ENCODE peak calls at places on chromosomes 13 and 19, in nine cellular contexts. One of them, this sample, is unnamed.

GRCh38 chr13:87078947-87079795 is 592.0 kb upstream of the SLITRK5 start:
- DNase-seq in activated naive CD4-positive, alpha-beta T cell: no peak
- DNase-seq in mucosa of gallbladder: no peak
- DNase-seq in psoas muscle: peak; percentile 34
- DNase-seq in activated naive CD8-positive, alpha-beta T cell treated with anti-CD3 and anti-CD28 coated beads, Interleukin-2, amount 50 U/mL, for 24 hours: no peak
- DNase-seq in naive thymus-derived CD8-positive, alpha-beta T cell: no peak
- DNase-seq in WERI-Rb-1: no peak
- DNase-seq in CD4-positive, alpha-beta memory T cell: no peak
- DNase-seq in memory B cell: no peak
- DNase-seq in this sample: no peak

GRCh38 chr19:23804676-23805075 is 46.0 kb upstream of the ZNF681 start:
- DNase-seq in CD4-positive, alpha-beta memory T cell: no peak
- DNase-seq in memory B cell: no peak
- DNase-seq in mucosa of gallbladder: no peak
- DNase-seq in activated naive CD4-positive, alpha-beta T cell: no peak
- DNase-seq in activated naive CD8-positive, alpha-beta T cell treated with anti-CD3 and anti-CD28 coated beads, Interleukin-2, amount 50 U/mL, for 24 hours: no peak
- DNase-seq in psoas muscle: no peak
- DNase-seq in WERI-Rb-1: no peak
- DNase-seq in naive thymus-derived CD8-positive, alpha-beta T cell: no peak
- DNase-seq in this sample: no peak

GRCh38 chr13:27194895-27195764 is 23.5 kb upstream of the USP12 start:
- DNase-seq in psoas muscle: no peak
- DNase-seq in CD4-positive, alpha-beta memory T cell: no peak
- DNase-seq in WERI-Rb-1: no peak
- DNase-seq in naive thymus-derived CD8-positive, alpha-beta T cell: no peak
- DNase-seq in memory B cell: no peak
- DNase-seq in mucosa of gallbladder: peak; percentile 40
- DNase-seq in activated naive CD8-positive, alpha-beta T cell treated with anti-CD3 and anti-CD28 coated beads, Interleukin-2, amount 50 U/mL, for 24 hours: no peak
- DNase-seq in activated naive CD4-positive, alpha-beta T cell: no peak
- DNase-seq in this sample: no peak

GRCh38 chr19:49413348-49413747 is 9.9 kb downstream of the PTH2 start:
- DNase-seq in CD4-positive, alpha-beta memory T cell: no peak
- DNase-seq in mucosa of gallbladder: no peak
- DNase-seq in memory B cell: no peak
- DNase-seq in naive thymus-derived CD8-positive, alpha-beta T cell: no peak
- DNase-seq in activated naive CD4-positive, alpha-beta T cell: no peak
- DNase-seq in psoas muscle: no peak
- DNase-seq in WERI-Rb-1: no peak
- DNase-seq in activated naive CD8-positive, alpha-beta T cell treated with anti-CD3 and anti-CD28 coated beads, Interleukin-2, amount 50 U/mL, for 24 hours: no peak
- DNase-seq in this sample: no peak

GRCh38 chr19:5585461-5586299 is 17.9 kb upstream of the TINCR start:
- DNase-seq in memory B cell: no peak
- DNase-seq in activated naive CD8-positive, alpha-beta T cell treated with anti-CD3 and anti-CD28 coated beads, Interleukin-2, amount 50 U/mL, for 24 hours: peak; percentile 58
- DNase-seq in WERI-Rb-1: peak; percentile 51
- DNase-seq in CD4-positive, alpha-beta memory T cell: peak; percentile 42
- DNase-seq in activated naive CD4-positive, alpha-beta T cell: no peak
- DNase-seq in psoas muscle: peak; percentile 68
- DNase-seq in naive thymus-derived CD8-positive, alpha-beta T cell: no peak
- DNase-seq in mucosa of gallbladder: no peak
- DNase-seq in this sample: peak; percentile 63

GRCh38 chr13:94435604-94436226 is 43.8 kb downstream of the DCT start:
- DNase-seq in activated naive CD4-positive, alpha-beta T cell: no peak
- DNase-seq in naive thymus-derived CD8-positive, alpha-beta T cell: no peak
- DNase-seq in memory B cell: peak; percentile 28
- DNase-seq in CD4-positive, alpha-beta memory T cell: peak; percentile 38
- DNase-seq in mucosa of gallbladder: no peak
- DNase-seq in psoas muscle: no peak
- DNase-seq in WERI-Rb-1: no peak
- DNase-seq in activated naive CD8-positive, alpha-beta T cell treated with anti-CD3 and anti-CD28 coated beads, Interleukin-2, amount 50 U/mL, for 24 hours: no peak
- DNase-seq in this sample: no peak

GRCh38 chr13:87524775-87525174 is 146.4 kb upstream of the SLITRK5 start:
- DNase-seq in memory B cell: no peak
- DNase-seq in CD4-positive, alpha-beta memory T cell: no peak
- DNase-seq in naive thymus-derived CD8-positive, alpha-beta T cell: no peak
- DNase-seq in activated naive CD8-positive, alpha-beta T cell treated with anti-CD3 and anti-CD28 coated beads, Interleukin-2, amount 50 U/mL, for 24 hours: no peak
- DNase-seq in mucosa of gallbladder: no peak
- DNase-seq in WERI-Rb-1: no peak
- DNase-seq in activated naive CD4-positive, alpha-beta T cell: no peak
- DNase-seq in psoas muscle: no peak
- DNase-seq in this sample: no peak

GRCh38 chr13:87498681-87499080 is 172.5 kb upstream of the SLITRK5 start:
- DNase-seq in CD4-positive, alpha-beta memory T cell: no peak
- DNase-seq in psoas muscle: no peak
- DNase-seq in naive thymus-derived CD8-positive, alpha-beta T cell: no peak
- DNase-seq in activated naive CD4-positive, alpha-beta T cell: no peak
- DNase-seq in memory B cell: no peak
- DNase-seq in mucosa of gallbladder: no peak
- DNase-seq in activated naive CD8-positive, alpha-beta T cell treated with anti-CD3 and anti-CD28 coated beads, Interleukin-2, amount 50 U/mL, for 24 hours: no peak
- DNase-seq in WERI-Rb-1: no peak
- DNase-seq in this sample: no peak

GRCh38 chr19:13228561-13228960 is 78.3 kb downstream of the IER2 start:
- DNase-seq in naive thymus-derived CD8-positive, alpha-beta T cell: no peak
- DNase-seq in activated naive CD4-positive, alpha-beta T cell: no peak
- DNase-seq in WERI-Rb-1: no peak
- DNase-seq in mucosa of gallbladder: no peak
- DNase-seq in activated naive CD8-positive, alpha-beta T cell treated with anti-CD3 and anti-CD28 coated beads, Interleukin-2, amount 50 U/mL, for 24 hours: no peak
- DNase-seq in CD4-positive, alpha-beta memory T cell: no peak
- DNase-seq in memory B cell: no peak
- DNase-seq in psoas muscle: no peak
- DNase-seq in this sample: no peak

GRCh38 chr19:18605546-18606280 is 886 bp downstream of the CRLF1 start:
- DNase-seq in activated naive CD8-positive, alpha-beta T cell treated with anti-CD3 and anti-CD28 coated beads, Interleukin-2, amount 50 U/mL, for 24 hours: no peak
- DNase-seq in memory B cell: no peak
- DNase-seq in WERI-Rb-1: no peak
- DNase-seq in naive thymus-derived CD8-positive, alpha-beta T cell: no peak
- DNase-seq in CD4-positive, alpha-beta memory T cell: no peak
- DNase-seq in psoas muscle: no peak
- DNase-seq in activated naive CD4-positive, alpha-beta T cell: no peak
- DNase-seq in mucosa of gallbladder: no peak
- DNase-seq in this sample: no peak

GRCh38 chr13:77737583-77738200 is 40.2 kb downstream of the SLAIN1 start:
- DNase-seq in psoas muscle: no peak
- DNase-seq in activated naive CD4-positive, alpha-beta T cell: no peak
- DNase-seq in CD4-positive, alpha-beta memory T cell: no peak
- DNase-seq in mucosa of gallbladder: no peak
- DNase-seq in memory B cell: no peak
- DNase-seq in naive thymus-derived CD8-positive, alpha-beta T cell: no peak
- DNase-seq in activated naive CD8-positive, alpha-beta T cell treated with anti-CD3 and anti-CD28 coated beads, Interleukin-2, amount 50 U/mL, for 24 hours: no peak
- DNase-seq in WERI-Rb-1: no peak
- DNase-seq in this sample: no peak

GRCh38 chr19:38741670-38742069 is 2.6 kb downstream of the CAPN12 start:
- DNase-seq in CD4-positive, alpha-beta memory T cell: no peak
- DNase-seq in naive thymus-derived CD8-positive, alpha-beta T cell: no peak
- DNase-seq in psoas muscle: no peak
- DNase-seq in WERI-Rb-1: no peak
- DNase-seq in memory B cell: no peak
- DNase-seq in mucosa of gallbladder: no peak
- DNase-seq in activated naive CD8-positive, alpha-beta T cell treated with anti-CD3 and anti-CD28 coated beads, Interleukin-2, amount 50 U/mL, for 24 hours: no peak
- DNase-seq in activated naive CD4-positive, alpha-beta T cell: no peak
- DNase-seq in this sample: peak; percentile 5

GRCh38 chr13:110426745-110427144 is 119.7 kb downstream of the COL4A2 start:
- DNase-seq in psoas muscle: no peak
- DNase-seq in activated naive CD4-positive, alpha-beta T cell: no peak
- DNase-seq in memory B cell: no peak
- DNase-seq in activated naive CD8-positive, alpha-beta T cell treated with anti-CD3 and anti-CD28 coated beads, Interleukin-2, amount 50 U/mL, for 24 hours: no peak
- DNase-seq in mucosa of gallbladder: no peak
- DNase-seq in naive thymus-derived CD8-positive, alpha-beta T cell: no peak
- DNase-seq in CD4-positive, alpha-beta memory T cell: no peak
- DNase-seq in WERI-Rb-1: no peak
- DNase-seq in this sample: no peak

GRCh38 chr19:12789098-12789903 is 2.0 kb upstream of the JUNB start:
- DNase-seq in mucosa of gallbladder: no peak
- DNase-seq in memory B cell: no peak
- DNase-seq in WERI-Rb-1: no peak
- DNase-seq in naive thymus-derived CD8-positive, alpha-beta T cell: no peak
- DNase-seq in activated naive CD4-positive, alpha-beta T cell: no peak
- DNase-seq in CD4-positive, alpha-beta memory T cell: peak; percentile 25
- DNase-seq in activated naive CD8-positive, alpha-beta T cell treated with anti-CD3 and anti-CD28 coated beads, Interleukin-2, amount 50 U/mL, for 24 hours: peak; percentile 60
- DNase-seq in psoas muscle: no peak
- DNase-seq in this sample: no peak

GRCh38 chr13:98869408-98870090 is 108.3 kb downstream of the DOCK9 start:
- DNase-seq in mucosa of gallbladder: no peak
- DNase-seq in activated naive CD4-positive, alpha-beta T cell: no peak
- DNase-seq in naive thymus-derived CD8-positive, alpha-beta T cell: peak; percentile 44
- DNase-seq in psoas muscle: no peak
- DNase-seq in memory B cell: no peak
- DNase-seq in CD4-positive, alpha-beta memory T cell: peak; percentile 6
- DNase-seq in WERI-Rb-1: no peak
- DNase-seq in activated naive CD8-positive, alpha-beta T cell treated with anti-CD3 and anti-CD28 coated beads, Interleukin-2, amount 50 U/mL, for 24 hours: no peak
- DNase-seq in this sample: no peak

GRCh38 chr13:49711218-49711863 is 20.1 kb upstream of the EBPL start:
- DNase-seq in activated naive CD4-positive, alpha-beta T cell: no peak
- DNase-seq in CD4-positive, alpha-beta memory T cell: no peak
- DNase-seq in WERI-Rb-1: no peak
- DNase-seq in psoas muscle: no peak
- DNase-seq in naive thymus-derived CD8-positive, alpha-beta T cell: no peak
- DNase-seq in activated naive CD8-positive, alpha-beta T cell treated with anti-CD3 and anti-CD28 coated beads, Interleukin-2, amount 50 U/mL, for 24 hours: no peak
- DNase-seq in memory B cell: no peak
- DNase-seq in mucosa of gallbladder: no peak
- DNase-seq in this sample: no peak

GRCh38 chr19:17775991-17776803 is 18.7 kb upstream of the B3GNT3 start:
- DNase-seq in memory B cell: peak; percentile 87
- DNase-seq in WERI-Rb-1: no peak
- DNase-seq in activated naive CD4-positive, alpha-beta T cell: no peak
- DNase-seq in naive thymus-derived CD8-positive, alpha-beta T cell: no peak
- DNase-seq in CD4-positive, alpha-beta memory T cell: no peak
- DNase-seq in mucosa of gallbladder: no peak
- DNase-seq in activated naive CD8-positive, alpha-beta T cell treated with anti-CD3 and anti-CD28 coated beads, Interleukin-2, amount 50 U/mL, for 24 hours: peak; percentile 47
- DNase-seq in psoas muscle: no peak
- DNase-seq in this sample: peak; percentile 77

This sample was measured in GM12891.